ENCODE peak calls at places on chromosomes 1 and 21, in four cellular contexts. T, A, V and W are unnamed samples.

GRCh38 chr1:209457618-209458017 is 125.9 kb upstream of the CAMK1G start:
- DNase-seq in V (no peak), T (no peak), A (no peak), W (no peak)

GRCh38 chr1:13682443-13682842 is 17.5 kb upstream of the PRDM2 start:
- DNase-seq in T (no peak), A (no peak), V (no peak), W (no peak)

GRCh38 chr1:246608616-246609376 is 42.5 kb downstream of the CNST start:
- DNase-seq in V (peak; percentile 39), A (peak; percentile 78), T (no peak), W (peak; percentile 76)

GRCh38 chr1:21293537-21294265 is 3.4 kb upstream of the ECE1 start:
- DNase-seq in T (peak; percentile 56), A (no peak), V (no peak), W (peak; percentile 73)

GRCh38 chr1:180231506-180232420 is 1.7 kb downstream of the LHX4 start:
- DNase-seq in V (no peak), A (peak; percentile 37), T (no peak), W (no peak)

GRCh38 chr1:83931658-83932253 is 67.2 kb downstream of the TTLL7 start:
- DNase-seq in T (peak; percentile 45), V (no peak), A (peak; percentile 33), W (no peak)

GRCh38 chr1:40630488-40631223 is 34.8 kb downstream of the RIMS3 start:
- DNase-seq in T (no peak), V (no peak), A (no peak), W (peak; percentile 52)

GRCh38 chr1:6870086-6870485 is 84.8 kb downstream of the CAMTA1 start:
- DNase-seq in V (no peak), A (no peak), T (no peak), W (no peak)

GRCh38 chr1:36781098-36781497 is 253.2 kb downstream of the GRIK3 start:
- DNase-seq in V (no peak), T (no peak), A (no peak), W (no peak)

GRCh38 chr1:197320991-197321531 is 53.0 kb downstream of the CRB1 start:
- DNase-seq in T (no peak), A (no peak), V (no peak), W (no peak)

GRCh38 chr1:58249371-58249728 is 297.2 kb downstream of the OMA1 start:
- DNase-seq in A (no peak), T (no peak), V (no peak), W (no peak)

GRCh38 chr1:188295157-188295556 is 1466.4 kb downstream of the PLA2G4A start:
- DNase-seq in A (no peak), V (no peak), T (no peak), W (no peak)

GRCh38 chr21:41680444-41681335 is 86.2 kb downstream of the RIPK4 start:
- DNase-seq in T (no peak), A (no peak), V (no peak), W (no peak)
- H3K27ac ChIP-seq in T (no peak overlapping the region), A (no peak overlapping the region), V (no peak overlapping the region), W (peak overlapping the region; percentile 22)

GRCh38 chr1:41819069-41819468 is 99.7 kb downstream of the HIVEP3 start:
- DNase-seq in A (no peak), T (no peak), V (no peak), W (no peak)

GRCh38 chr1:41822865-41823264 is 95.9 kb downstream of the HIVEP3 start:
- DNase-seq in V (no peak), A (peak; percentile 35), T (no peak), W (no peak)

GRCh38 chr1:41827991-41828570 is 90.6 kb downstream of the HIVEP3 start:
- DNase-seq in A (no peak), V (no peak), T (no peak), W (no peak)

GRCh38 chr1:41819843-41820242 is 98.9 kb downstream of the HIVEP3 start:
- DNase-seq in T (no peak), V (no peak), A (no peak), W (no peak)

DNA sequence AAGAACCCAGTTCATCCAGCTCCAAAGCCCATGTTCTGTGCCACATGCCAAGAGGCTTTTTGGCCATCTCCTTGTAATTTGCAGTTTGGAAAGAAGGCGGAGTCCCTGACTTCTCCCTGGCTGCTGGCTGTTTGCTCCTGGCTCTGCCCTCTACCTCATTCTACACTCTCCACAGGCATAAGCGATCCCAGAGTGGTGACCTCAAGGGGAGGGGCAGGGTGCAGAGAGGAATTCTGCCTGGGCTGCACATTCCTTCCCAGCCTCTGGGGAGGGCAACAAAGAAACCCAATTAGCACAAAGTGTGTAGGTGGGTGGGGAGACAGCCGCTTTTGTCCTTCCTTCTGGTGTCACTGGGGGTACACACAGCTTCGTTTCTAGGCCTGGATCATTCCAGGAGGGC is 95.3 kb downstream of the HIVEP3 start:
- DNase-seq in T (no peak), V (no peak), A (no peak), W (no peak)
- H3K27ac ChIP-seq in T (no peak overlapping the region), V (no peak overlapping the region), A (peak overlapping the region; percentile 32), W (no peak overlapping the region)

GRCh38 chr1:240869071-240869470 is 257.1 kb upstream of the GREM2 start:
- DNase-seq in V (no peak), A (no peak), T (no peak), W (no peak)
- H3K27ac ChIP-seq in V (no peak overlapping the region), A (no peak overlapping the region), T (no peak overlapping the region), W (no peak overlapping the region)

GRCh38 chr1:227897704-227898438 is 49.9 kb downstream of the WNT9A start:
- DNase-seq in T (no peak), V (no peak), A (no peak), W (peak; percentile 10)
- H3K27ac ChIP-seq in T (no peak overlapping the region), V (no peak overlapping the region), A (no peak overlapping the region), W (no peak overlapping the region)